ENCODE peak calls at places on chromosomes 16 and 17, in seven cellular contexts. K is upper lobe of left lung, W is pancreas, I is lower leg skin, S is Calu3, E is cardiac muscle cell, L is mucosa of descending colon. P is an unnamed sample.

GRCh38 chr17:19306160-19307111 is 56.1 kb downstream of the B9D1 start:
- DNase-seq in L (peak), S (no peak), I (no peak), K (no peak), E (no peak), W (no peak), P (no peak)

GRCh38 chr17:30366536-30366935 is 12.2 kb upstream of the CPD start:
- DNase-seq in W (no peak), S (no peak), I (no peak), L (no peak), E (peak), K (no peak), P (no peak)

GRCh38 chr17:68701046-68701445 is 99.9 kb upstream of the FAM20A start:
- DNase-seq in L (no peak), K (no peak), S (no peak), E (peak), I (no peak), W (no peak), P (no peak)

GRCh38 chr16:1458336-1458976 is 14.1 kb upstream of the CCDC154 start:
- DNase-seq in L (no peak), S (no peak), E (no peak), W (peak), I (no peak), K (peak), P (no peak)

GRCh38 chr17:69187294-69187693 is 41.3 kb downstream of the ABCA10 start:
- DNase-seq in S (no peak), W (no peak), L (no peak), E (no peak), K (no peak), I (no peak), P (no peak)

GRCh38 chr16:46650224-46650623 is 29.0 kb upstream of the SHCBP1 start:
- DNase-seq in L (no peak), E (peak), S (no peak), W (no peak), I (no peak), K (no peak), P (no peak)

GRCh38 chr16:1057252-1057932 is 15.2 kb upstream of the SSTR5 start:
- DNase-seq in W (no peak), S (peak), I (no peak), E (peak), K (peak), L (peak), P (peak)

GRCh38 chr16:8901318-8901861 is 19.2 kb downstream of the LITAFD start:
- DNase-seq in E (no peak), K (no peak), S (no peak), W (no peak), I (no peak), L (no peak), P (no peak)

GRCh38 chr16:87062569-87063442 is 254.4 kb downstream of the C16orf95 start:
- DNase-seq in W (peak), E (peak), I (no peak), K (no peak), L (peak), S (peak), P (peak)

GRCh38 chr17:69350911-69351310 is 24.0 kb upstream of the ABCA5 start:
- DNase-seq in I (no peak), S (no peak), E (no peak), W (no peak), L (no peak), K (no peak), P (no peak)

GRCh38 chr17:7186241-7186640 is 7.1 kb upstream of the ASGR1 start:
- DNase-seq in E (no peak), S (no peak), W (no peak), I (no peak), L (no peak), K (no peak), P (no peak)

GRCh38 chr16:50816901-50817555 is 75.1 kb downstream of the CYLD start:
- DNase-seq in S (no peak), I (no peak), L (no peak), K (no peak), E (no peak), W (no peak), P (no peak)

GRCh38 chr16:85061566-85061965 is 34.0 kb downstream of the KIAA0513 start:
- DNase-seq in K (no peak), E (no peak), I (peak), S (no peak), L (no peak), W (no peak), P (no peak)

GRCh38 chr17:78058581-78058980 is 70.0 kb downstream of the TMC6 start:
- DNase-seq in E (no peak), K (no peak), W (no peak), S (no peak), L (no peak), I (no peak), P (no peak)

GRCh38 chr17:80524150-80524712 is 20.4 kb upstream of the RPTOR start:
- DNase-seq in S (no peak), W (no peak), I (no peak), L (no peak), K (no peak), E (no peak), P (no peak)

GRCh38 chr17:75404739-75405364 is 626 bp downstream of the GRB2 start:
- DNase-seq in E (peak), W (peak), I (no peak), L (peak), K (peak), S (peak), P (peak)

GRCh38 chr16:25143898-25144297 is 32.4 kb downstream of the LCMT1 start:
- DNase-seq in W (peak), S (peak), I (no peak), K (no peak), E (no peak), L (peak), P (no peak)
- TF ChIP-seq CTCF in W (peak), S (peak), I (no peak), K (no peak), E (peak), L (peak), P (no peak)

GRCh38 chr17:48104440-48104839 is 3.1 kb upstream of the SNX11 start:
- DNase-seq in S (no peak), L (no peak), W (no peak), E (no peak), I (no peak), K (no peak), P (no peak)

GRCh38 chr17:48103379-48103715 is 2.1 kb upstream of the CBX1 start:
- DNase-seq in E (no peak), I (no peak), K (no peak), L (no peak), W (no peak), S (no peak), P (no peak)

GRCh38 chr17:48106802-48107136 is 797 bp upstream of the SNX11 start:
- DNase-seq in W (no peak), L (no peak), E (no peak), S (no peak), K (no peak), I (no peak), P (no peak)

GRCh38 chr17:48110722-48111121 is 3.2 kb downstream of the SNX11 start:
- DNase-seq in L (no peak), S (no peak), K (no peak), I (no peak), W (no peak), E (no peak), P (no peak)

GRCh38 chr17:48107137-48108055 is at the start of gene SNX11:
- DNase-seq in I (peak), S (peak), W (peak), K (peak), L (peak), E (peak), P (peak)
- TF ChIP-seq CTCF in I (no peak), S (no peak), W (no peak), K (peak), L (no peak), E (no peak), P (no peak)

GRCh38 chr17:27543464-27543856 is 87.2 kb downstream of the KSR1 start:
- DNase-seq in E (no peak), K (no peak), S (no peak), W (no peak), I (no peak), L (no peak), P (no peak)

GRCh38 chr17:27545562-27546229 is 85.3 kb upstream of the LGALS9 start:
- DNase-seq in L (no peak), W (peak), E (no peak), K (no peak), I (no peak), S (no peak), P (no peak)

GRCh38 chr17:27542841-27543463 is 86.7 kb downstream of the KSR1 start:
- DNase-seq in I (no peak), K (no peak), S (no peak), L (no peak), W (no peak), E (no peak), P (no peak)

GRCh38 chr17:27543958-27544349 is 87.0 kb upstream of the LGALS9 start:
- DNase-seq in E (no peak), L (no peak), S (no peak), W (no peak), I (no peak), K (no peak), P (no peak)

DNA sequence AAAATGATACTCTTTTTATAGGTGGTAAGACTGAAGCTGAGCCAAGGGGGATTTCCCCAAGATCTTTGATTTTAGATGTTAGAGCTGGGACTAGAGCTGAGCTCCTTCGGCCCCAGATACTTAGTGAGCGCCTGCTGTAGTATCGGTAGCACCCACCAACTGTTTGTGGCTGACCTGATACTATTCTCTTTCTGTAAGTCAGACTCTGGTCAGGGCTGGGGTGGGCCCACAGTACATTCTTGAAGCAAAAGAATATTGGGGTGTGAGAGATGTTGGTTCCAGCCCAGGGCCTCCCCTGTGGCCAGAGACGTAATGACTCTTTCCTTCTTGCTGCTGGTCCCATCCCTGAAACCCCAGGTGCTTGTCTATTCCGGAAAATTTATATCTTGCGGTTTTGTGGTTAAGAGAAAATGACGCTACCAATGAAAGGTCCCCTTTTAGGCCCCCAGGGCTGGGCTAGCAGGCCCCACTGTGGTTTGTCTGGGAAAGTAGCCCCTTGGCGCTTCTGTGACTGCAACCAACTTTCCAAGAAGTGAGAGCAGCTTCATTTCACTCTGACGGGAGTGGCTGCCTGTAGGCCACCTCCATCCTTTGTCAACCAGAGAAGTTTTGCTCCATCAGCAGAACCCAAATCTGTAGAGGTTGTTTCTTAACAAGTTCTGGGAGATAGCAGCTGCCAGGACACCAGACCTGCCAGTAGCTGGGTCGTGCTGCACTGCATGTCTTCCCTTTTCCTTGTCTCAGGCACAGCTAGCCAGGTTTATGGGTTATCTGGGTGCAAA is 86.4 kb upstream of the LGALS9 start:
- DNase-seq in S (no peak), K (no peak), E (peak), I (no peak), W (no peak), L (no peak), P (no peak)
- TF ChIP-seq CTCF in S (no peak), K (no peak), E (no peak), I (no peak), W (no peak), L (no peak), P (no peak)

DNA sequence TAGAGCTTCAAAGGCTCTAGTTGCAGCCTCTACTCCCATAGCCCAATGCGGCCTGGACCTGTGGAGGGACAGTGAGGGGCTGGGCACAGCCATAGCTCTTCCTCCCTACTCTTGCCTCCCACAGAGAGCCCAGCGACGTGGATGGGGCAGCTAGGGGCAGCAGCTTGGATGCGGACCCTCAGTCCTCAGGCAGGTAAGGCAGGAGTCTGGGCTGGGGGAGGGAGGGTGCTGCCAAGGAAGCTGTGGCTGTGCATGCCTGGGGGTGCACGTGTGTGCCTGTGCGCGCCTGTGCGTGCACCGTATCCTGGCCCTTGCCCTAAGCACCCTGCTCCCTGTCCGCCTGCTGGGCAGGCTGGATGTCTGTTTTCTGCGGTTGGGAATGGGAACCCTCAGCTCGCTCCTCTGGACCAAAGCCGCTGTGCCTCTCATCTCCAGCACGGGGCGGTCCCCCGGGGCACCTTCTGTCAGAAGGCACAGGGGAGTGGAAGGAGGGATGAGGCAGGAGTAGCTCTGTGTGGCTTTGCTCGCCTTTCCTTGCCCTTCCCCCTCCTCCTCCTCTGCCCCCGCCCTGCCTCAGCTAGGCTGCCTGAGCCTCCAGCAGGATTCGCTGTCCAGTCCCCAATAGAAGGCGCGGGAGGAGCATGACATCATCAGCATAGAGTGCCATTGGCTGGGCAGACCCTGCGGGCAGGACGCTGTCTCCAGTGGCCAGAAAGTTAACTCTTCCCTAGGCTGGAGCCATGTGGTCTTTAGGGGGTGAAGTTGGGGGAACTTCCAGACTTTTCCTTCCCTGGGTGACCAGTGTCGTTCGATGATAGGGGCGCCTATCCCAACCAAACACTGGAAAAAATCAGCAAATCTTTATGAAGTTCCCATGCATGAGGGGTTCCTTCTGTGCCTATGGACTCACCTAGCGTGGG is 797 bp downstream of the PRCD start:
- DNase-seq in I (peak), W (peak), K (no peak), L (peak), S (peak), E (peak), P (peak)
- TF ChIP-seq CTCF in I (no peak), W (peak), K (peak), L (no peak), S (peak), E (peak), P (no peak)

GRCh38 chr16:23505942-23506605 is 4.2 kb downstream of the GGA2 start:
- DNase-seq in W (no peak), L (no peak), E (no peak), I (no peak), S (no peak), K (no peak), P (no peak)
- TF ChIP-seq CTCF in W (no peak), L (no peak), E (peak), I (no peak), S (no peak), K (no peak), P (no peak)

GRCh38 chr16:55242667-55243066 is 81.3 kb upstream of the IRX6 start:
- DNase-seq in W (no peak), E (no peak), L (no peak), S (no peak), K (no peak), I (no peak), P (no peak)
- TF ChIP-seq CTCF in W (no peak), E (no peak), L (no peak), S (no peak), K (no peak), I (no peak), P (no peak)

DNA sequence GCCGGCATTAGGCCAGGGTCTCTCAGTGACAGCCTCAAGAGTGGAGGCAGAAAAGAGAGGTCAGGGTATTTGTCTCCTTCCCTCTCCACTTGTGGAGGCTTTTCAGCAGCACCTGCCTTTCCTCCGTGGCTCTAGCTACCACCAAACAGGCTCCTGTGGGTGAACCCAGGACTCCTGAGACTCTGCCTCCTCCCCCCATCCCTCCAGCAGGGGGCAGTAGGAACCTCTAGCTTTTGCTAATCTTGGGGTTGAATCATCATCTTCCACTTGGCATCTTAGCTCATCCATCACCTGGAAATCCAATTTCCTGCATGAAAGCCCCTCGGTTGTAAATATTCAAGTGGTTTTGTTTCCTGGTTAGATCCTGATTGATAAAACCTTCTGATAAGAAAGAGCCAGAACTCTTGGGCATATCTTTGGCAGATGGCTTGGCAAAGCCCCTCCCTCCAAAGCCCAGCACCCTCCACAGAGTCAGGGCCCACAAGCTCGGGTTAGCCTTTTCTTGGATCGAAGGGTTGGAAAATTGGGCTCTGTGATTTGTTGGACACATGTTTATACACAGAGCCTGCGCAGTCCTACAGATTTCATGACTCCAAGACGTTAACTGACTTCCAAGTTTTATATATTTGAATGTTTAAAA is 322.1 kb downstream of the MAP2K4 start:
- DNase-seq in S (peak), K (no peak), E (peak), L (peak), I (no peak), W (no peak), P (no peak)
- TF ChIP-seq CTCF in S (peak), K (no peak), E (peak), L (no peak), I (no peak), W (peak), P (no peak)

DNA sequence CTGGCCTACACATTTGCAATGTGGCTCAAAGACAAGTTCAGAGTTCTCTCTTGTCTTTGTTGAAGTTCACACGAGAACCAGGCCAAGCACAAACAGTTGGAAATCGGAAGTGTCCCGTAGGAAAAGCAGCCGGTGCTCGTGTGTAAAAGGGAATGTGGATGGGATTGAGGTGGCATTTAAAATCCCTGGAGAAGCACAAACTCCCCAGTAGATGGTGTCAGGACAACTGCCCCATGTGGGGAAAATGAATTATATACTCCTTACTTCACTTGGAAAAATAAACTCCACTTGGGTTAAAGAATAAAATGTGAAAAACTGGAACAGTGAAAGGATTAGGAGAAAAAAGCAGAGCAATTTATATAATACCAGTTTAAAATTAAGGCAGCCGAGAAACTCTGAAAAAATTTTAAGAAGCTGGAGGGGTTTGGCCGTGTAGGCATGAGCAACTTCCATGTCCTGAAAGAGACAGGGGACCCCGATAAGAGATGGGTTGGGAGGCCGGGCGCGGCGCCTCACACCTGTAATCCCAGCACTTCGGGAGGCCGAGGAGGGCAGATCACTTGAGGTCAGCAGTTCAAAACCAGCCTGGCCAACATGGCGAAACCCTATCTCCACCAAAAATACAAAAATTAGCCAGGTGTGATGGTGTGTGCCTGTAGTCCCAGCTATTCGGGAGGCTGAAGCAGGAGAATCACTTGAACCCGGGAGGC is 28.1 kb downstream of the CBFA2T3 start:
- DNase-seq in I (no peak), W (peak), K (peak), E (no peak), S (no peak), L (no peak), P (peak)
- TF ChIP-seq CTCF in I (no peak), W (no peak), K (no peak), E (no peak), S (no peak), L (no peak), P (no peak)

P was measured in RWPE1.